ENCODE peak calls at places on chromosomes 2 and 18, in nine cellular contexts. J is spleen, S is fibroblast of pulmonary artery, B is heart right ventricle, F is Peyer's patch, A is upper lobe of right lung, U is GM23338, M is lower lobe of right lung, O is H9. H is an unnamed sample.

GRCh38 chr2:196515041-196515440 is 124.5 kb upstream of the CCDC150 start:
- DNase-seq in F (no peak), A (no peak), B (peak; percentile 24), O (no peak), J (no peak), S (no peak), M (no peak), U (no peak), H (no peak)

GRCh38 chr2:148130571-148130970 is 109.7 kb downstream of the MBD5 start:
- DNase-seq in S (peak; percentile 34), F (no peak), J (no peak), O (no peak), U (peak; percentile 8), M (no peak), B (no peak), A (no peak), H (no peak)

GRCh38 chr2:225113356-225114015 is 71.2 kb upstream of the DOCK10 start:
- DNase-seq in O (no peak), S (no peak), M (no peak), U (no peak), A (no peak), F (no peak), J (no peak), B (no peak), H (no peak)

GRCh38 chr2:120741514-120742448 is 6.1 kb downstream of the GLI2 start:
- DNase-seq in J (peak; percentile 67), S (no peak), M (no peak), A (no peak), O (peak; percentile 45), B (no peak), U (peak; percentile 59), F (no peak), H (peak; percentile 82)

GRCh38 chr2:134233733-134234135 is 20.1 kb upstream of the MGAT5 start:
- DNase-seq in U (no peak), J (no peak), B (no peak), O (no peak), M (no peak), A (no peak), S (no peak), F (no peak), H (no peak)

GRCh38 chr18:13660510-13660909 is 65.8 kb downstream of the FAM210A start:
- DNase-seq in J (no peak), O (no peak), F (no peak), A (no peak), S (peak; percentile 29), U (no peak), B (no peak), M (no peak), H (no peak)

GRCh38 chr2:231361701-231362588 is 33.6 kb upstream of the B3GNT7 start:
- DNase-seq in O (no peak), M (peak; percentile 83), J (no peak), B (no peak), U (no peak), S (no peak), A (peak; percentile 84), F (peak; percentile 45), H (no peak)

GRCh38 chr2:201175971-201176570 is 6.9 kb upstream of the CASP10 start:
- DNase-seq in U (no peak), O (no peak), F (no peak), M (no peak), S (no peak), A (peak; percentile 76), J (no peak), B (no peak), H (peak; percentile 30)

GRCh38 chr18:6628189-6628588 is 101.3 kb upstream of the ARHGAP28 start:
- DNase-seq in M (no peak), F (no peak), U (no peak), B (no peak), O (no peak), J (no peak), S (peak; percentile 3), A (no peak), H (no peak)

GRCh38 chr18:46721331-46721730 is 35.5 kb downstream of the ST8SIA5 start:
- DNase-seq in A (no peak), J (no peak), F (peak; percentile 22), U (no peak), B (no peak), M (no peak), O (no peak), S (no peak), H (no peak)

GRCh38 chr2:157254041-157254440 is 3.5 kb upstream of the GALNT5 start:
- DNase-seq in F (no peak), J (no peak), B (no peak), A (no peak), S (no peak), M (no peak), U (no peak), O (no peak), H (no peak)

GRCh38 chr2:44186800-44187199 is 18.1 kb downstream of the PPM1B start:
- DNase-seq in O (no peak), J (no peak), B (no peak), U (no peak), F (no peak), M (no peak), A (no peak), S (no peak), H (no peak)

GRCh38 chr18:70132999-70133398 is 72.5 kb downstream of the RTTN start:
- DNase-seq in U (no peak), S (peak; percentile 68), F (no peak), J (no peak), M (no peak), A (no peak), O (no peak), B (no peak), H (no peak)

GRCh38 chr2:74975016-74975415 is 16.6 kb downstream of the POLE4 start:
- DNase-seq in O (no peak), J (no peak), U (no peak), M (no peak), B (no peak), A (no peak), F (no peak), S (no peak), H (no peak)

GRCh38 chr2:23901966-23902942 is 24.7 kb downstream of the ATAD2B start:
- DNase-seq in S (peak; percentile 30), B (no peak), U (no peak), J (no peak), O (no peak), M (no peak), A (no peak), F (no peak), H (no peak)

DNA sequence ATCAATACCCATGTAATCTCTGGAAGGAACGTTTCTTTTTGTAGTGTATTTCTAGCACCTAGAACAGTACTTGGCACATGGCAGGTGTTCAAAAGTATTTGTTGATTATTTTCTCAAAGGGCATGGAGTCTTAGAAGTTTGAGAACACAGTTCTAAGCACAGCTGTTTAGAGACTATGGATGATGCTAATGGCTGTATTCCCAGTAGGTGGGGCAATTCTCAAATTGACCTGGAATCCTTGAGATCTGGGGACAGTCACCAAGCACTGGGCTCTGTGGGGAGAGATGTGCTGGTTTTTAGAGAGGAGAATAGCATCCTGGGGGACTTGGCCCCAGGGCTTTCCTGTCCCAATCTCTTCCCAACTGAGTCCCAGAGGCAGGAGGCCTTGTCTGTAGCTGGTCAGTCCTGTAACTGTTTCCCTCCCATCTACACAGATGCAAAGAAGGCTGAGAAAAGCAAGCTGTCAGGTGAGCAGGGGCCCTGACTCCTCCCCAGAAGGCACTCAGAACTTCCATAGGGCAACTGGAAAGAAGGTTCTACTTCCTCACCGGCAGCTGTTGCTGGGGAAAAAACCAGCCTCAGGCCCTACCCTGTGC is 17.5 kb upstream of the IL36G start:
- DNase-seq in U (peak; percentile 39), J (no peak), M (no peak), A (no peak), F (no peak), O (peak; percentile 32), S (no peak), B (no peak), H (peak; percentile 72)
- TF ChIP-seq CTCF in U (peak; percentile 35), J (no peak), M (no peak), A (no peak), F (no peak), O (peak; percentile 52), S (peak; percentile 7), B (no peak), H (no peak)

GRCh38 chr2:146677280-146677679 is 1167.5 kb upstream of the ACVR2A start:
- DNase-seq in B (no peak), S (no peak), A (no peak), F (no peak), U (peak; percentile 30), O (no peak), M (no peak), J (no peak), H (no peak)
- TF ChIP-seq CTCF in B (no peak), S (peak; percentile 34), A (no peak), F (no peak), U (peak; percentile 65), O (peak; percentile 57), M (no peak), J (no peak), H (no peak)

GRCh38 chr2:6820903-6821584 is 44.7 kb downstream of the CMPK2 start:
- DNase-seq in O (no peak), S (no peak), A (no peak), J (no peak), F (no peak), U (no peak), M (no peak), B (peak; percentile 19), H (no peak)

GRCh38 chr2:6822394-6822793 is 43.3 kb downstream of the CMPK2 start:
- DNase-seq in B (no peak), U (no peak), O (no peak), S (no peak), M (no peak), J (no peak), A (no peak), F (no peak), H (no peak)

GRCh38 chr2:6824962-6825361 is 40.7 kb downstream of the CMPK2 start:
- DNase-seq in U (no peak), M (no peak), O (no peak), S (peak; percentile 39), A (no peak), B (no peak), J (no peak), F (no peak), H (no peak)

GRCh38 chr2:6823111-6823510 is 42.6 kb downstream of the CMPK2 start:
- DNase-seq in O (no peak), F (no peak), J (no peak), S (peak; percentile 8), U (no peak), B (no peak), M (no peak), A (no peak), H (no peak)

GRCh38 chr2:6820236-6820635 is 45.5 kb downstream of the CMPK2 start:
- DNase-seq in M (no peak), U (no peak), A (no peak), J (no peak), S (no peak), O (no peak), F (no peak), B (no peak), H (no peak)
- TF ChIP-seq CTCF in M (no peak), U (no peak), A (no peak), J (no peak), S (no peak), O (no peak), F (no peak), B (no peak), H (no peak)

DNA sequence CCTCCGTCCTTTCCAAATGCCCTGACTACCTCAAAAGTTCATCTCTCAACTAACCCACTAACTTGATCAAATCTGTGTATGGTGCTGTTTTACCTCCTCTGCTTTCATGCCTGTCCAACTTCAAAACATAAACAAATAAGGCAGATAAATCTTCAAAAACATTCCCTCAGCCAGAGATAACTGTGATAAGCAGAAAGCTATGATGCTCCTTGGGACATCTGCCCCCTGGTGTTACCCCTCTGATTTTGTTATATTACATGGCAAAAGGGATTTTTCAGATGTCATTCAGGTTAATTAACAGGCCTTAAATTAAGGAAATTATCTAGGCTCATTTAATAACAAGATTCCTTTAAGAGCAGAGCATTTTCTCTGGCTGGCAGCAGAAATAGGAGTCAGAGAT is 810.8 kb upstream of the CHAC2 start:
- DNase-seq in B (no peak), M (no peak), J (no peak), U (peak; percentile 7), A (no peak), O (no peak), F (no peak), S (no peak), H (no peak)
- TF ChIP-seq CTCF in B (no peak), M (no peak), J (no peak), U (peak; percentile 44), A (no peak), O (peak; percentile 55), F (no peak), S (no peak), H (no peak)